ENCODE peak calls at places on chromosome 7, in four cellular contexts. F, V, D and H are unnamed samples.

GRCh38 chr7:143257501-143257900 is 5.7 kb upstream of the GSTK1 start:
- DNase-seq in F (no peak), V (no peak), D (no peak), H (peak)

GRCh38 chr7:47327698-47328391 is 254.1 kb downstream of the TNS3 start:
- DNase-seq in F (no peak), V (peak), D (peak), H (no peak)

GRCh38 chr7:12759112-12759511 is 71.7 kb downstream of the ARL4A start:
- DNase-seq in F (no peak), V (no peak), D (no peak), H (no peak)

GRCh38 chr7:50782376-50783208 is at the start of gene GRB10:
- DNase-seq in F (no peak), V (peak), D (peak), H (no peak)

GRCh38 chr7:64098-64521 is 128.3 kb upstream of the FAM20C start:
- DNase-seq in F (peak), V (peak), D (peak), H (peak)

GRCh38 chr7:22129166-22129565 is 183.5 kb upstream of the CDCA7L start:
- DNase-seq in F (no peak), V (no peak), D (no peak), H (no peak)

GRCh38 chr7:83077328-83077727 is 85.4 kb downstream of the PCLO start:
- DNase-seq in F (no peak), V (no peak), D (no peak), H (no peak)

GRCh38 chr7:25240340-25240739 is 12.1 kb upstream of the NPVF start:
- DNase-seq in F (no peak), V (no peak), D (no peak), H (no peak)

GRCh38 chr7:42605381-42605780 is 306.5 kb downstream of the C7orf25 start:
- DNase-seq in F (no peak), V (no peak), D (no peak), H (no peak)

GRCh38 chr7:130182990-130183389 is 22.2 kb downstream of the TMEM209 start:
- DNase-seq in F (no peak), V (no peak), D (no peak), H (no peak)

GRCh38 chr7:69374036-69374420 is 224.2 kb upstream of the AUTS2 start:
- DNase-seq in F (no peak), V (no peak), D (no peak), H (no peak)

GRCh38 chr7:117505238-117505637 is 25.4 kb downstream of the CFTR start:
- DNase-seq in F (no peak), V (no peak), D (no peak), H (no peak)

GRCh38 chr7:148144827-148145226 is 445.7 kb upstream of the C7orf33 start:
- DNase-seq in F (no peak), V (no peak), D (no peak), H (no peak)

GRCh38 chr7:137958593-137959431 is 43.1 kb downstream of the CREB3L2 start:
- DNase-seq in F (no peak), V (no peak), D (no peak), H (no peak)

GRCh38 chr7:37270109-37270508 is 178.6 kb downstream of the ELMO1 start:
- DNase-seq in F (no peak), V (no peak), D (no peak), H (no peak)

GRCh38 chr7:138603549-138604324 is 97.4 kb downstream of the SVOPL start:
- DNase-seq in F (peak), V (no peak), D (no peak), H (no peak)

GRCh38 chr7:11437987-11438386 is 394.0 kb downstream of the THSD7A start:
- DNase-seq in F (no peak), V (no peak), D (no peak), H (no peak)

GRCh38 chr7:152867482-152867833 is 107.9 kb downstream of the ACTR3B start:
- DNase-seq in F (no peak), V (no peak), D (no peak), H (no peak)

GRCh38 chr7:44231088-44231487 is 30.3 kb downstream of the YKT6 start:
- DNase-seq in F (peak), V (no peak), D (no peak), H (peak)

GRCh38 chr7:138608292-138608691 is 92.9 kb downstream of the SVOPL start:
- DNase-seq in F (no peak), V (no peak), D (no peak), H (no peak)

GRCh38 chr7:15555385-15555859 is 6.4 kb downstream of the AGMO start:
- DNase-seq in F (peak), V (peak), D (no peak), H (no peak)

GRCh38 chr7:157302314-157302711 is 34.5 kb upstream of the DNAJB6 start:
- DNase-seq in F (no peak), V (peak), D (no peak), H (no peak)

GRCh38 chr7:108234281-108234680 is 104.1 kb upstream of the LAMB4 start:
- DNase-seq in F (no peak), V (no peak), D (no peak), H (no peak)

GRCh38 chr7:114825423-114825951 is 96.4 kb upstream of the MDFIC start:
- DNase-seq in F (no peak), V (no peak), D (peak), H (no peak)

GRCh38 chr7:47688311-47689100 is 106.6 kb upstream of the TNS3 start:
- DNase-seq in F (peak), V (no peak), D (no peak), H (no peak)

GRCh38 chr7:114021135-114021534 is 102.3 kb upstream of the PPP1R3A start:
- DNase-seq in F (no peak), V (no peak), D (no peak), H (no peak)

GRCh38 chr7:128020161-128020560 is 11.1 kb downstream of the LRRC4 start:
- DNase-seq in F (peak), V (peak), D (peak), H (peak)

GRCh38 chr7:90821961-90822620 is 226.0 kb downstream of the CDK14 start:
- DNase-seq in F (no peak), V (no peak), D (no peak), H (no peak)

GRCh38 chr7:103487419-103487818 is 41.4 kb upstream of the SLC26A5 start:
- DNase-seq in F (peak), V (no peak), D (no peak), H (no peak)

GRCh38 chr7:139180700-139181311 is 50.2 kb upstream of the UBN2 start:
- DNase-seq in F (no peak), V (no peak), D (no peak), H (no peak)

GRCh38 chr7:44977956-44978355 is 859 bp downstream of the MYO1G start:
- DNase-seq in F (no peak), V (no peak), D (no peak), H (no peak)

GRCh38 chr7:16129431-16130126 is 291.8 kb downstream of the CRPPA start:
- DNase-seq in F (no peak), V (no peak), D (no peak), H (no peak)

GRCh38 chr7:55534262-55534915 is 37.9 kb downstream of the VOPP1 start:
- DNase-seq in F (peak), V (no peak), D (no peak), H (no peak)

GRCh38 chr7:5594616-5595544 is 171.2 kb upstream of the TNRC18 start:
- DNase-seq in F (no peak), V (peak), D (peak), H (peak)

GRCh38 chr7:25407932-25408480 is 179.7 kb upstream of the NPVF start:
- DNase-seq in F (no peak), V (no peak), D (no peak), H (no peak)

GRCh38 chr7:28200598-28200997 is 20.0 kb upstream of the JAZF1 start:
- DNase-seq in F (no peak), V (no peak), D (no peak), H (no peak)

GRCh38 chr7:82740246-82740848 is 296.8 kb upstream of the CACNA2D1 start:
- DNase-seq in F (peak), V (peak), D (peak), H (no peak)

GRCh38 chr7:157897686-157898085 is 560.9 kb downstream of the DNAJB6 start:
- DNase-seq in F (no peak), V (peak), D (no peak), H (no peak)

GRCh38 chr7:100127866-100128601 is 1.3 kb downstream of the MBLAC1 start:
- DNase-seq in F (no peak), V (peak), D (peak), H (no peak)

GRCh38 chr7:7798510-7798909 is 80.1 kb upstream of the RPA3 start:
- DNase-seq in F (no peak), V (peak), D (no peak), H (no peak)

DNA sequence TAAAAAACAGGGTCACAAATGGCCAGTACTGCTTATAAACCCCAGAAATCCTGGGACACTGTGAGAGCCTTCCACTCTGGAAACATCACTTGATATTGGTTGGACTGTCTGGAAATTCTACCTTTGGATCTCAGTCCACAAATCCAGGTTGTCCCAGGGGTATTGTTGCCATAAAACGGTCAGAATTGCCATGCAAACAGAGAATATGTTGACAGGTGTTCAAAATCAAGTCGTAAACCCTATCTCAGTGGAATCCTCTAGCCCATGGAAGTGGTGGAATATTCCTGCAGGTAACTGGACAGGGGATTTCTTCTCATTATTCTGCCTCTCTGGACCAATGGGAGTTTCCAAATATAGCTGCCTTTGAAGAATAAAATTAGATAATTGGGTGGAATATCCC is 31.2 kb upstream of the KCTD7 start:
- DNase-seq in F (no peak), V (no peak), D (no peak), H (no peak)
- TF ChIP-seq FOXJ3 in F (no peak), V (no peak), D (no peak), H (no peak)

DNA sequence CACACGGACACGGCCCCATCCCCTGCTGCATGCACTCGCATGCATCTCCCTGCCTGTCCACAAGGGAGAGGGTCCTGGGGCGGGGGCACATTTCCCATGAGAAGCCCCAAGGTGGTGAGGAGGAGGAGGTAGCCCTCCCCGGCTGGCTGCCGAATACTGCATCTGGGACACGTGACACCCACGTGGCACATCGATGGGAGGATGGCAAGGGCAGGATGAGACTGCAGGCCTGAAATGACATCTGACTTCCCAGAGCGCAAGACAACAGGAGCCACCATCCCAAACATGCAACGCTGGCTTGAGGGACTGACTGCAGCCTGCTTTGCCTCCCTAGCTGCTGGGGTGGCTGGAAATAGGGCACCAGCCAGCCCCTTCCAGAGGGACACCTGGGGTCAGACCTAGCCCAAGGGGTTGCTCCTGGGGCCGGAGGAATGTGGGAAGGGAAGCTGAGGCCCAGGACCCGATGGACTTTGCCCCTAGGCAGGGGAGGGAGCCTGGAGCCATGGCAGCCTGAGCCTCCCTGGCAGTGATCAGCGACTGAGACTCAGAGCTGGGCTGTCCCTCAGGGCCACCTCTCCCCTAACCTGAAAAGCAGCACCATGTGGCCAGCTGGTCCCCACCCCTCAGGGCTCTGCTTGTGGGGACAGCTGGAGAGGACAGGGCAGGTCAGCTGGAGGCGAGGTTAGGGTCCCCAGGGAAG is 16.1 kb downstream of the BUD23 start:
- DNase-seq in F (no peak), V (peak), D (no peak), H (no peak)
- TF ChIP-seq FOXJ3 in F (no peak), V (no peak), D (no peak), H (no peak)

DNA sequence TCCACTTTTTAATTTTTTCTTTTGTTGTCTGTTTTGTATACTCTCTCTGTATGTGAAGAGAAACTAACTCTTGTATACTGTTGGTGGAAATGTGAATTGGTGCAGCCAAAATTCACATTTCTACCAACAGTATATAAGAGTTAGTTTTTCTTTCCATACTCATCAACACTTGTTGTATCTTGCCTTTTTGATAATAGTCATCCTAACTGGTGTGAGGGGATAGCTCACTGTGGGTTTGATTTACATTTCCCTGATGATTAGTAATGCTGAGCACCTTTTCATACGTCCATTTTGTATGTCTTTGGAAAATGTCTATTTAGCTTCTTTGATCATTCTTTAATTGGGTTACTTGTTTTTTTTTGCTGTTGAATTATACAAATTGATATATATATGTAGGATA is 375.5 kb upstream of the IGFBP3 start:
- DNase-seq in F (no peak), V (no peak), D (no peak), H (no peak)
- TF ChIP-seq FOXJ3 in F (no peak), V (no peak), D (no peak), H (no peak)

GRCh38 chr7:110669410-110669809 is 421.5 kb upstream of the LRRN3 start:
- DNase-seq in F (no peak), V (no peak), D (no peak), H (no peak)
- TF ChIP-seq FOXJ3 in F (no peak), V (no peak), D (no peak), H (no peak)